ENCODE peak calls at places on chromosomes 13 and 19, in seven cellular contexts. J is C1 segment of cervical spinal cord; B is ecto neural progenitor cell; G is WERI-Rb-1; X is NCI-H1930; M is activated T-helper 1 cell treated with anti-CD3 and anti-CD28 coated beads, Interleukin-2, amount 50 U/mL, for 16 hours; U is H9. N is an unnamed sample.

GRCh38 chr13:93248627-93249047 is 22.0 kb downstream of the GPC6 start:
- DNase-seq in J (no peak), B (peak), G (peak), X (peak), M (no peak), U (peak), N (no peak)

GRCh38 chr19:5172859-5173577 is 167.6 kb downstream of the PTPRS start:
- DNase-seq in J (no peak), B (no peak), G (no peak), X (no peak), M (no peak), U (no peak), N (no peak)

GRCh38 chr13:30224732-30225131 is 82.6 kb downstream of the KATNAL1 start:
- DNase-seq in J (no peak), B (no peak), G (no peak), X (no peak), M (no peak), U (no peak), N (no peak)

GRCh38 chr13:106486287-106486686 is 49.2 kb downstream of the EFNB2 start:
- DNase-seq in J (no peak), B (no peak), G (no peak), X (no peak), M (no peak), U (no peak), N (no peak)

GRCh38 chr13:43237616-43238015 is 214.2 kb downstream of the DNAJC15 start:
- DNase-seq in J (no peak), B (no peak), G (no peak), X (no peak), M (no peak), U (no peak), N (no peak)

GRCh38 chr19:21677696-21678418 is 89.5 kb downstream of the ZNF100 start:
- DNase-seq in J (no peak), B (no peak), G (no peak), X (no peak), M (no peak), U (no peak), N (no peak)

GRCh38 chr13:44801990-44802389 is 187.3 kb downstream of the NUFIP1 start:
- DNase-seq in J (no peak), B (no peak), G (no peak), X (no peak), M (no peak), U (no peak), N (no peak)

GRCh38 chr19:39390460-39390758 is 497 bp downstream of the PAF1 start:
- DNase-seq in J (no peak), B (no peak), G (no peak), X (no peak), M (peak), U (no peak), N (no peak)

GRCh38 chr13:107600986-107601385 is 614.4 kb downstream of the LIG4 start:
- DNase-seq in J (no peak), B (no peak), G (no peak), X (no peak), M (no peak), U (no peak), N (no peak)

GRCh38 chr13:47484564-47484963 is 516.5 kb downstream of the SUCLA2 start:
- DNase-seq in J (no peak), B (no peak), G (no peak), X (peak), M (no peak), U (no peak), N (no peak)

GRCh38 chr13:100040196-100040595 is 48.7 kb upstream of the PCCA start:
- DNase-seq in J (no peak), B (no peak), G (no peak), X (peak), M (no peak), U (no peak), N (no peak)